ENCODE peak calls at places on chromosomes 5 and 9, in eight cellular contexts. P is astrocyte of the spinal cord, R is AG04450, K is NB4, Q is COR-L47, V is HTR-8/SVneo, J is A549, O is iPS DF 19.7. G is an unnamed sample.

GRCh38 chr5:63916786-63917185 is 45.5 kb downstream of the HTR1A start:
- DNase-seq in P (peak; percentile 24), J (no peak), K (no peak), V (no peak), O (no peak), R (no peak), Q (no peak), G (no peak)

GRCh38 chr5:17156463-17156862 is 61.0 kb upstream of the BASP1 start:
- DNase-seq in Q (no peak), K (no peak), V (no peak), O (no peak), R (no peak), P (no peak), J (no peak), G (no peak)

GRCh38 chr9:5393497-5393896 is 44.2 kb downstream of the PLGRKT start:
- DNase-seq in K (no peak), J (no peak), O (no peak), Q (no peak), R (no peak), V (no peak), P (no peak), G (no peak)

GRCh38 chr5:142697846-142698245 is 12.0 kb upstream of the FGF1 start:
- DNase-seq in R (no peak), K (no peak), P (peak; percentile 51), Q (no peak), V (no peak), J (no peak), O (no peak), G (no peak)

GRCh38 chr9:995776-996175 is 19.3 kb downstream of the DMRT3 start:
- DNase-seq in V (no peak), R (no peak), Q (no peak), P (peak; percentile 70), K (no peak), J (peak; percentile 18), O (no peak), G (no peak)

GRCh38 chr5:1108008-1108864 is 3.6 kb downstream of the SLC12A7 start:
- DNase-seq in P (no peak), R (no peak), O (no peak), K (peak; percentile 47), V (no peak), Q (no peak), J (no peak), G (no peak)

GRCh38 chr9:100478192-100478591 is 5.2 kb downstream of the TMEFF1 start:
- DNase-seq in R (no peak), J (no peak), P (no peak), Q (no peak), K (no peak), V (no peak), O (no peak), G (no peak)

GRCh38 chr9:108746864-108747263 is 108.9 kb downstream of the ACTL7B start:
- DNase-seq in J (no peak), V (no peak), R (no peak), Q (no peak), O (no peak), P (no peak), K (no peak), G (peak; percentile 16)

GRCh38 chr5:88732181-88732633 is 150.8 kb downstream of the MEF2C start:
- DNase-seq in P (peak; percentile 83), J (no peak), V (no peak), R (no peak), Q (no peak), O (no peak), K (peak; percentile 6), G (no peak)

GRCh38 chr9:70805953-70806352 is 315.5 kb downstream of the TRPM3 start:
- DNase-seq in Q (no peak), J (no peak), K (no peak), R (no peak), V (no peak), P (no peak), O (no peak), G (no peak)

GRCh38 chr5:74434124-74434899 is 206.2 kb downstream of the ENC1 start:
- DNase-seq in O (no peak), Q (no peak), J (no peak), V (no peak), K (peak; percentile 69), R (no peak), P (no peak), G (no peak)

GRCh38 chr5:73591102-73591695 is 25.7 kb downstream of the UTP15 start:
- DNase-seq in O (peak; percentile 23), Q (peak; percentile 68), V (peak; percentile 65), R (peak; percentile 78), P (peak; percentile 91), J (peak; percentile 88), K (peak; percentile 77), G (peak; percentile 76)

GRCh38 chr5:1545798-1546355 is 22.1 kb upstream of the LPCAT1 start:
- DNase-seq in K (no peak), O (no peak), Q (peak; percentile 10), P (no peak), J (no peak), R (no peak), V (no peak), G (no peak)

GRCh38 chr9:121302786-121303185 is 34.8 kb downstream of the GSN start:
- DNase-seq in K (no peak), P (no peak), V (no peak), Q (no peak), R (no peak), O (no peak), J (no peak), G (no peak)

GRCh38 chr9:107389617-107390071 is 99.9 kb downstream of the KLF4 start:
- DNase-seq in Q (no peak), O (no peak), P (no peak), V (no peak), K (no peak), R (no peak), J (peak; percentile 13), G (peak; percentile 15)

GRCh38 chr9:133113928-133114351 is 7.1 kb downstream of the RALGDS start:
- DNase-seq in K (no peak), Q (no peak), O (no peak), V (no peak), R (no peak), J (no peak), P (no peak), G (no peak)

GRCh38 chr9:89880161-89880560 is 275.3 kb downstream of the GADD45G start:
- DNase-seq in R (no peak), P (no peak), J (no peak), V (no peak), Q (no peak), O (no peak), K (no peak), G (no peak)

GRCh38 chr5:82526540-82526939 is 248.4 kb upstream of the RPS23 start:
- DNase-seq in P (no peak), O (no peak), Q (no peak), K (no peak), R (no peak), J (no peak), V (no peak), G (no peak)

GRCh38 chr5:11182441-11183080 is 421.5 kb upstream of the DAP start:
- DNase-seq in K (peak; percentile 52), P (peak; percentile 61), J (peak; percentile 31), R (no peak), V (peak; percentile 48), O (no peak), Q (peak; percentile 30), G (peak; percentile 30)

GRCh38 chr5:167710444-167711025 is 580.9 kb upstream of the WWC1 start:
- DNase-seq in P (no peak), K (no peak), O (no peak), R (no peak), V (no peak), Q (no peak), J (no peak), G (no peak)

GRCh38 chr9:114035221-114035844 is 42.8 kb downstream of the AMBP start:
- DNase-seq in O (no peak), J (no peak), R (no peak), K (no peak), Q (no peak), V (no peak), P (no peak), G (no peak)

GRCh38 chr5:124627815-124628214 is 118.6 kb downstream of the ZNF608 start:
- DNase-seq in J (no peak), V (no peak), K (no peak), P (no peak), R (no peak), Q (no peak), O (no peak), G (no peak)

GRCh38 chr9:37960631-37961030 is 56.7 kb upstream of the SLC25A51 start:
- DNase-seq in K (no peak), R (no peak), Q (no peak), P (no peak), J (no peak), V (no peak), O (no peak), G (no peak)

GRCh38 chr9:17843236-17843635 is 264.4 kb downstream of the SH3GL2 start:
- DNase-seq in O (no peak), R (no peak), J (no peak), V (no peak), K (no peak), P (no peak), Q (no peak), G (no peak)

GRCh38 chr5:56211298-56211865 is 21.7 kb downstream of the ANKRD55 start:
- DNase-seq in O (no peak), P (peak; percentile 80), V (peak; percentile 87), K (no peak), Q (no peak), R (peak; percentile 63), J (peak; percentile 88), G (peak; percentile 44)

GRCh38 chr9:87375397-87376073 is 122.1 kb upstream of the DAPK1 start:
- DNase-seq in V (no peak), Q (no peak), K (no peak), J (peak; percentile 90), O (no peak), P (peak; percentile 18), R (no peak), G (no peak)

GRCh38 chr9:134223091-134223490 is 58.7 kb upstream of the RNU6ATAC start:
- DNase-seq in J (no peak), P (no peak), Q (no peak), R (no peak), V (no peak), K (no peak), O (no peak), G (no peak)

GRCh38 chr5:143652104-143652700 is 159.8 kb upstream of the HMHB1 start:
- DNase-seq in K (no peak), J (no peak), P (peak; percentile 53), O (no peak), Q (no peak), V (no peak), R (no peak), G (no peak)

GRCh38 chr5:10463566-10463965 is 21.9 kb downstream of the ROPN1L start:
- DNase-seq in J (no peak), V (no peak), P (no peak), O (no peak), Q (no peak), R (no peak), K (no peak), G (no peak)

GRCh38 chr9:85171163-85171562 is 501.6 kb downstream of the NTRK2 start:
- DNase-seq in J (no peak), V (no peak), R (no peak), P (no peak), K (no peak), O (no peak), Q (no peak), G (no peak)

GRCh38 chr9:122468735-122469134 is 9.0 kb downstream of the OR1J1 start:
- DNase-seq in O (no peak), Q (no peak), J (no peak), P (no peak), V (no peak), R (peak; percentile 38), K (no peak), G (no peak)